ENCODE peak calls at places on chromosomes 3 and 15, in seven cellular contexts. S, U, D, M, H, C and J are unnamed samples.

GRCh38 chr15:34358367-34358766 is 8.6 kb downstream of the LPCAT4 start:
- DNase-seq in C (no peak), M (no peak), S (peak; percentile 56), H (no peak), U (no peak), D (peak; percentile 82), J (no peak)

GRCh38 chr15:57218826-57219576 is 157.3 kb upstream of the CGNL1 start:
- DNase-seq in D (no peak), H (no peak), C (no peak), M (no peak), U (no peak), S (no peak), J (no peak)

GRCh38 chr15:53835309-53835708 is 75.8 kb upstream of the WDR72 start:
- DNase-seq in S (no peak), H (no peak), C (no peak), M (no peak), D (no peak), U (no peak), J (no peak)

GRCh38 chr15:31024330-31024729 is 32.9 kb upstream of the MTMR10 start:
- DNase-seq in D (peak; percentile 68), S (no peak), C (no peak), M (no peak), H (no peak), U (no peak), J (no peak)

GRCh38 chr3:196138927-196139680 is 57.2 kb upstream of the TFRC start:
- DNase-seq in M (no peak), C (no peak), H (no peak), U (no peak), D (no peak), S (no peak), J (no peak)

GRCh38 chr15:101126618-101127502 is 125.0 kb downstream of the CHSY1 start:
- DNase-seq in D (no peak), U (no peak), H (no peak), S (no peak), C (no peak), M (no peak), J (no peak)

GRCh38 chr3:195760345-195760983 is 39.7 kb downstream of the MUC20 start:
- DNase-seq in D (no peak), U (no peak), C (peak; percentile 56), M (peak; percentile 87), S (no peak), H (no peak), J (peak; percentile 79)

GRCh38 chr15:98547741-98548166 is 100.6 kb upstream of the IGF1R start:
- DNase-seq in M (peak; percentile 78), H (peak; percentile 19), S (no peak), U (peak; percentile 11), C (peak; percentile 32), D (no peak), J (peak; percentile 79)

GRCh38 chr3:126352476-126353454 is 4.4 kb downstream of the KLF15 start:
- DNase-seq in S (no peak), H (peak; percentile 18), M (peak; percentile 72), U (peak; percentile 5), D (no peak), C (peak; percentile 33), J (peak; percentile 84)

GRCh38 chr3:172461530-172462138 is 13.4 kb upstream of the GHSR start:
- DNase-seq in U (no peak), M (no peak), H (no peak), D (peak; percentile 43), C (no peak), S (peak; percentile 50), J (no peak)

GRCh38 chr3:124263168-124263567 is 271.2 kb upstream of the ROPN1 start:
- DNase-seq in H (no peak), C (no peak), U (no peak), S (no peak), M (no peak), D (peak; percentile 21), J (peak; percentile 26)

GRCh38 chr3:187737401-187738088 is 7.7 kb downstream of the BCL6 start:
- DNase-seq in U (peak; percentile 77), D (no peak), H (peak; percentile 50), C (peak; percentile 68), S (peak; percentile 36), M (peak; percentile 92), J (peak; percentile 94)

GRCh38 chr15:44102675-44103254 is 92.3 kb downstream of the FRMD5 start:
- DNase-seq in M (no peak), U (no peak), H (no peak), S (no peak), C (no peak), D (peak; percentile 13), J (no peak)

GRCh38 chr15:33108518-33108917 is 86.0 kb downstream of the FMN1 start:
- DNase-seq in C (no peak), D (no peak), H (no peak), U (no peak), M (no peak), S (no peak), J (no peak)
- TF ChIP-seq EP300 in C (no peak), D (no peak), H (no peak), U (no peak), M (no peak), S (no peak), J (no peak)

GRCh38 chr15:63136742-63137141 is 15.1 kb downstream of the LACTB start:
- DNase-seq in D (no peak), U (no peak), S (no peak), C (no peak), M (no peak), H (no peak), J (no peak)
- H3K27ac ChIP-seq in D (no peak overlapping the region), U (no peak overlapping the region), S (no peak overlapping the region), C (no peak overlapping the region), M (no peak overlapping the region), H (no peak overlapping the region), J (no peak overlapping the region)

DNA sequence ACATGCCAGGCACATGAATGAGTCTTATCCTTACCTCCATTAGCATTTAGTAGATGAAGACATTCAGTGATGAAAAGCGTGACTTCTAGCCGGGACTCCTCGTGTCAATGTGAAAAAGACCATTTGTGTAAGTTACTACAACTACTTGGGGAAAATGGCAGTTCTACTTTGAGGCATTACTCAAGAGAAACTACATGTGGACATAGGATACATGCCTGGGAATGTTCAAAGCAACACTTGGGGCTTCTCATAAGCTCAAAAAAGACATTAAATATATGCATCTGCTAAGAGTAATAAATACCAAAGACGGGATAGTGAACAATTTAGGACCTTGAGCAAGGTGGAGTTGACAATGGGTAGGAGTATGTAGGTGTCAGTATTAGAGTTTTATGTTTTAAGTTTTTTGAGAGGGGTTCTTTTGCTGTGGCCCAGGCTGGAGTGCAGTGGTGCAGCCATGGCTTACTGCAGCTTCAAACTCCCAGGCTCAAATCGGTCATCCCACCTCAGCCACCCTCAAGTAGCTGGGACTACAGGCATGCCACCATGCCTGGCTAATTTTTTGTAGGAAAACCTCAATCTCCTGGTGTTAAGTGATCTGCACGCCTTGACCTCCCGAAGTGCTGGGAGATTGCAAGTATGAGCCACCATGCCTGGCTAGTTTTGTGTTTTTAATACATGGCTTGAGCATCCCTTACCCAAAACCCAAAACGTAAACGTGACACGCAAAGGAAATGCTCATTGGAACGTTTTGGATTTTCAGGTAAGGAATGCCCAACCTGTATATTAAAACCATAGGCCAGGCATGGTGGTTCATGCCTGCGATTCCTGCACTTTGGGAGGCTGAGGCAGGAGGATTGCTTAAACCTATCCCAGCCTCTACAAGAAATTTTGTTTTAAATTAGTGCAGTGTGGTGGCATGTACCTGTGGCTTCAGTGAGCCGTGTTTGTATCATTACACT is 3.9 kb downstream of the RPLP1 start:
- DNase-seq in U (no peak), C (no peak), H (no peak), D (no peak), S (no peak), M (no peak), J (no peak)
- TF ChIP-seq POLR2A in U (no peak), C (no peak), H (no peak), D (no peak), S (peak; percentile 72), M (no peak), J (no peak)

GRCh38 chr3:157592769-157593168 is 89.6 kb upstream of the VEPH1 start:
- DNase-seq in M (no peak), U (no peak), D (no peak), C (no peak), H (no peak), S (no peak), J (no peak)

GRCh38 chr3:157588386-157589060 is 85.3 kb upstream of the VEPH1 start:
- DNase-seq in C (no peak), H (no peak), S (no peak), D (no peak), U (no peak), M (no peak), J (no peak)

GRCh38 chr3:157589168-157589567 is 86.0 kb upstream of the VEPH1 start:
- DNase-seq in C (no peak), D (no peak), U (no peak), M (no peak), S (no peak), H (no peak), J (no peak)

GRCh38 chr3:157586293-157586692 is 83.1 kb upstream of the VEPH1 start:
- DNase-seq in S (no peak), D (no peak), M (no peak), U (no peak), H (no peak), C (no peak), J (no peak)

DNA sequence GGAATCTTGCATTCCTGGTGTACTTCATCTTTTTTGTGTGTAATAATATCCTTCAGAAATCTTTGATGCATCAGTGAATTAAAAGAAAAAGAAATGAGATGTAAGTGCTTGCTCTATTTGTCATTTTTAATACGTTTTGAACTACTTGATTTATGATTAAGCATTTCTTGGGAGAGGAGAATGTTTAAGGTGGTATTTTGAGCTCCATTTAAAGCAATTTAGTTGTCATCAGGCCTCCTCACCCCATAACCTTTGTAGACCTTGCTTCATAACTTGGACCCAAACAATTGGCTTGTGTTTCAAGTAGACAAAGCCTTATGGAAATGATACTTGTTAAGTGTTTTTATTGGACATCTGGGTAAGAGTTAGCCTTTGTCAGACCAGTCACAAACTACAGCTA is 87.1 kb upstream of the VEPH1 start:
- DNase-seq in H (no peak), M (no peak), C (no peak), U (no peak), S (no peak), D (no peak), J (no peak)
- TF ChIP-seq EP300 in H (no peak), M (no peak), C (no peak), U (no peak), S (no peak), D (no peak), J (no peak)

GRCh38 chr15:85725564-85725963 is 69.2 kb downstream of the KLHL25 start:
- DNase-seq in S (no peak), C (no peak), H (no peak), M (no peak), U (no peak), D (no peak), J (no peak)

GRCh38 chr15:85722374-85722773 is 72.4 kb downstream of the KLHL25 start:
- DNase-seq in C (no peak), U (no peak), H (no peak), M (no peak), S (no peak), D (no peak), J (no peak)

GRCh38 chr15:85723960-85724945 is 70.5 kb downstream of the KLHL25 start:
- DNase-seq in S (no peak), C (no peak), M (no peak), U (no peak), H (no peak), D (no peak), J (no peak)

GRCh38 chr15:85725019-85725418 is 69.7 kb downstream of the KLHL25 start:
- DNase-seq in M (no peak), D (no peak), C (peak; percentile 50), U (no peak), H (no peak), S (no peak), J (no peak)

GRCh38 chr15:85722789-85723188 is 71.9 kb downstream of the KLHL25 start:
- DNase-seq in U (no peak), M (no peak), D (no peak), S (no peak), H (no peak), C (no peak), J (no peak)
- H3K27ac ChIP-seq in U (no peak overlapping the region), M (peak overlapping the region; percentile 84), D (no peak overlapping the region), S (no peak overlapping the region), H (peak overlapping the region; percentile 93), C (no peak overlapping the region), J (peak overlapping the region; percentile 26)